ENCODE peak calls at places on chromosomes 11 and 22, in five cellular contexts. F, O, L, R and X are unnamed samples.

GRCh38 chr11:73242291-73243092 is 24.4 kb downstream of the P2RY2 start:
- DNase-seq in F (peak; percentile 85), O (peak; percentile 43), L (peak; percentile 26), R (no peak), X (peak; percentile 84)

GRCh38 chr22:21009638-21010425 is 5.1 kb upstream of the P2RX6 start:
- DNase-seq in F (peak; percentile 65), O (no peak), L (no peak), R (no peak), X (no peak)

GRCh38 chr11:78080084-78080817 is 589 bp upstream of the NDUFC2 start:
- DNase-seq in F (no peak), O (no peak), L (no peak), R (no peak), X (no peak)

GRCh38 chr22:21043856-21044535 is 1.8 kb upstream of the LRRC74B start:
- DNase-seq in F (peak; percentile 32), O (no peak), L (no peak), R (no peak), X (no peak)

GRCh38 chr11:117933475-117933874 is 4.3 kb upstream of the TMPRSS13 start:
- DNase-seq in F (no peak), O (no peak), L (no peak), R (no peak), X (no peak)

GRCh38 chr11:123080023-123080422 is 18.1 kb upstream of the HSPA8 start:
- DNase-seq in F (no peak), O (no peak), L (no peak), R (no peak), X (no peak)

GRCh38 chr11:10072142-10072541 is 221.9 kb downstream of the SBF2 start:
- DNase-seq in F (no peak), O (no peak), L (peak; percentile 43), R (no peak), X (no peak)

GRCh38 chr11:71483689-71484088 is 30.7 kb downstream of the NADSYN1 start:
- DNase-seq in F (no peak), O (no peak), L (no peak), R (no peak), X (no peak)

GRCh38 chr22:49458708-49459099 is 369.0 kb downstream of the BRD1 start:
- DNase-seq in F (no peak), O (no peak), L (no peak), R (no peak), X (no peak)

GRCh38 chr22:49853981-49854791 is 542 bp downstream of the ZBED4 start:
- DNase-seq in F (peak; percentile 78), O (no peak), L (no peak), R (no peak), X (no peak)

GRCh38 chr22:21657361-21658118 is 8.3 kb upstream of the PPIL2 start:
- DNase-seq in F (peak; percentile 92), O (peak; percentile 67), L (no peak), R (peak; percentile 61), X (peak; percentile 89)

GRCh38 chr11:128520206-128520885 is 67.0 kb downstream of the ETS1 start:
- DNase-seq in F (no peak), O (no peak), L (no peak), R (no peak), X (no peak)

GRCh38 chr11:36354221-36355003 is 58.3 kb downstream of the PRR5L start:
- DNase-seq in F (no peak), O (no peak), L (peak; percentile 47), R (no peak), X (no peak)

GRCh38 chr11:60905551-60906113 is 753 bp downstream of the PRPF19 start:
- DNase-seq in F (no peak), O (no peak), L (no peak), R (no peak), X (peak; percentile 5)

GRCh38 chr22:45551310-45552016 is 48.8 kb downstream of the FBLN1 start:
- DNase-seq in F (no peak), O (no peak), L (no peak), R (no peak), X (no peak)

GRCh38 chr22:46619830-46620501 is at the start of gene GRAMD4:
- DNase-seq in F (no peak), O (no peak), L (no peak), R (peak; percentile 51), X (no peak)

GRCh38 chr22:17980638-17981051 is 43.7 kb downstream of the MICAL3 start:
- DNase-seq in F (peak; percentile 70), O (peak; percentile 30), L (no peak), R (peak; percentile 93), X (peak; percentile 56)

GRCh38 chr22:44728761-44729261 is 23.6 kb upstream of the ARHGAP8 start:
- DNase-seq in F (no peak), O (no peak), L (no peak), R (no peak), X (no peak)

GRCh38 chr11:71311176-71311925 is 59.0 kb upstream of the SHANK2 start:
- DNase-seq in F (peak; percentile 50), O (no peak), L (no peak), R (no peak), X (no peak)

GRCh38 chr11:70265341-70265740 is 5.1 kb upstream of the PPFIA1 start:
- DNase-seq in F (no peak), O (no peak), L (no peak), R (no peak), X (no peak)

GRCh38 chr11:79412761-79413160 is 28.1 kb downstream of the TENM4 start:
- DNase-seq in F (no peak), O (no peak), L (no peak), R (no peak), X (no peak)

GRCh38 chr11:32172771-32173170 is 81.9 kb downstream of the RCN1 start:
- DNase-seq in F (no peak), O (no peak), L (no peak), R (no peak), X (peak; percentile 38)

GRCh38 chr11:92322225-92322624 is 97.6 kb downstream of the FAT3 start:
- DNase-seq in F (no peak), O (no peak), L (no peak), R (no peak), X (no peak)

GRCh38 chr11:77322926-77323590 is 21.6 kb upstream of the GDPD4 start:
- DNase-seq in F (no peak), O (no peak), L (no peak), R (no peak), X (no peak)

GRCh38 chr11:57458060-57458409 is 2.3 kb upstream of the RTN4RL2 start:
- DNase-seq in F (no peak), O (no peak), L (no peak), R (no peak), X (no peak)

GRCh38 chr11:73981051-73981805 is 1.4 kb downstream of the UCP2 start:
- DNase-seq in F (peak; percentile 16), O (no peak), L (no peak), R (no peak), X (no peak)

GRCh38 chr22:45686842-45687241 is 15.2 kb downstream of the ATXN10 start:
- DNase-seq in F (no peak), O (no peak), L (no peak), R (no peak), X (no peak)